ENCODE peak calls at places on chromosome 15, in seven cellular contexts. P, A, S, O, D, B and Y are unnamed samples.

GRCh38 chr15:57387644-57388076 is 11.4 kb downstream of the CGNL1 start:
- DNase-seq in P (no peak), A (no peak), S (no peak), O (no peak), D (no peak), B (no peak), Y (no peak)

GRCh38 chr15:50675524-50676144 is 11.0 kb downstream of the TRPM7 start:
- DNase-seq in P (no peak), A (no peak), S (no peak), O (peak; percentile 65), D (no peak), B (no peak), Y (peak; percentile 33)

GRCh38 chr15:66948294-66948693 is 117.1 kb upstream of the SMAD3 start:
- DNase-seq in P (no peak), A (no peak), S (no peak), O (peak; percentile 43), D (no peak), B (no peak), Y (no peak)

GRCh38 chr15:40982855-40983254 is 29.6 kb downstream of the CHAC1 start:
- DNase-seq in P (peak; percentile 78), A (no peak), S (no peak), O (no peak), D (no peak), B (no peak), Y (peak; percentile 25)

GRCh38 chr15:35934383-35935049 is 388.6 kb upstream of the DPH6 start:
- DNase-seq in P (no peak), A (no peak), S (no peak), O (no peak), D (no peak), B (no peak), Y (no peak)

GRCh38 chr15:27573800-27574485 is 525.2 kb downstream of the OCA2 start:
- DNase-seq in P (peak; percentile 58), A (no peak), S (no peak), O (no peak), D (no peak), B (no peak), Y (no peak)

GRCh38 chr15:70447927-70448698 is 315.2 kb downstream of the UACA start:
- DNase-seq in P (peak; percentile 84), A (peak; percentile 37), S (peak; percentile 66), O (no peak), D (peak; percentile 30), B (peak; percentile 21), Y (peak; percentile 16)

GRCh38 chr15:88701561-88702095 is 62.8 kb downstream of the ISG20 start:
- DNase-seq in P (no peak), A (no peak), S (no peak), O (peak; percentile 47), D (peak; percentile 33), B (no peak), Y (peak; percentile 49)

GRCh38 chr15:83109532-83109931 is 2.1 kb downstream of the TM6SF1 start:
- DNase-seq in P (peak; percentile 71), A (no peak), S (no peak), O (no peak), D (no peak), B (no peak), Y (no peak)

GRCh38 chr15:71612869-71613268 is 197.5 kb upstream of the NR2E3 start:
- DNase-seq in P (no peak), A (no peak), S (no peak), O (no peak), D (no peak), B (no peak), Y (no peak)

GRCh38 chr15:90557651-90558084 is 27.9 kb downstream of the CRTC3 start:
- DNase-seq in P (no peak), A (peak; percentile 46), S (no peak), O (no peak), D (peak; percentile 49), B (peak; percentile 78), Y (no peak)

GRCh38 chr15:73872370-73872769 is 994 bp upstream of the TBC1D21 start:
- DNase-seq in P (no peak), A (no peak), S (no peak), O (peak; percentile 7), D (no peak), B (no peak), Y (no peak)

GRCh38 chr15:70627734-70628541 is 135.4 kb downstream of the UACA start:
- DNase-seq in P (no peak), A (no peak), S (no peak), O (no peak), D (no peak), B (no peak), Y (peak; percentile 75)

GRCh38 chr15:42401544-42402478 is 42.5 kb downstream of the CAPN3 start:
- DNase-seq in P (no peak), A (no peak), S (peak; percentile 50), O (no peak), D (no peak), B (no peak), Y (peak; percentile 36)

GRCh38 chr15:90174140-90174891 is 26.8 kb upstream of the SEMA4B start:
- DNase-seq in P (no peak), A (peak; percentile 61), S (no peak), O (no peak), D (peak; percentile 80), B (peak; percentile 79), Y (peak; percentile 31)

GRCh38 chr15:71353171-71353570 is 237.9 kb downstream of the THSD4 start:
- DNase-seq in P (no peak), A (no peak), S (no peak), O (no peak), D (no peak), B (no peak), Y (no peak)

GRCh38 chr15:70763950-70764730 is 782 bp upstream of the UACA start:
- DNase-seq in P (no peak), A (peak; percentile 59), S (no peak), O (no peak), D (no peak), B (no peak), Y (peak; percentile 37)

GRCh38 chr15:80210612-80211554 is 41.1 kb downstream of the CTXND1 start:
- DNase-seq in P (no peak), A (peak; percentile 30), S (no peak), O (no peak), D (no peak), B (no peak), Y (no peak)

GRCh38 chr15:55784284-55784683 is 41.3 kb upstream of the PRTG start:
- DNase-seq in P (no peak), A (no peak), S (no peak), O (no peak), D (no peak), B (no peak), Y (no peak)
- H3K4me1 ChIP-seq in P (no peaks in the 10 kb centered on the region), A (no peaks in the 10 kb centered on the region), S (no peaks in the 10 kb centered on the region), O (no peaks in the 10 kb centered on the region), D (no peaks in the 10 kb centered on the region), B (no peaks in the 10 kb centered on the region), Y (no peaks in the 10 kb centered on the region)

GRCh38 chr15:31079519-31079918 is 22.0 kb downstream of the TRPM1 start:
- DNase-seq in P (no peak), A (no peak), S (no peak), O (peak; percentile 32), D (no peak), B (no peak), Y (no peak)
- H3K4me1 ChIP-seq in P (peaks cover 11% of the 10 kb centered on the region), A (peaks cover 9% of the 10 kb centered on the region), S (no peaks in the 10 kb centered on the region), O (peaks cover 29% of the 10 kb centered on the region), D (peaks cover 17% of the 10 kb centered on the region), B (no peaks in the 10 kb centered on the region), Y (no peaks in the 10 kb centered on the region)

GRCh38 chr15:64618138-64618537 is 157.3 kb downstream of the RBPMS2 start:
- DNase-seq in P (no peak), A (no peak), S (no peak), O (no peak), D (no peak), B (no peak), Y (no peak)

GRCh38 chr15:64619880-64620839 is 155.2 kb downstream of the RBPMS2 start:
- DNase-seq in P (no peak), A (no peak), S (no peak), O (peak; percentile 85), D (no peak), B (no peak), Y (no peak)

GRCh38 chr15:64620991-64621495 is 154.3 kb downstream of the RBPMS2 start:
- DNase-seq in P (no peak), A (no peak), S (no peak), O (no peak), D (no peak), B (no peak), Y (no peak)

GRCh38 chr15:64617727-64618126 is 157.3 kb downstream of the ZNF609 start:
- DNase-seq in P (no peak), A (no peak), S (no peak), O (no peak), D (no peak), B (no peak), Y (no peak)

DNA sequence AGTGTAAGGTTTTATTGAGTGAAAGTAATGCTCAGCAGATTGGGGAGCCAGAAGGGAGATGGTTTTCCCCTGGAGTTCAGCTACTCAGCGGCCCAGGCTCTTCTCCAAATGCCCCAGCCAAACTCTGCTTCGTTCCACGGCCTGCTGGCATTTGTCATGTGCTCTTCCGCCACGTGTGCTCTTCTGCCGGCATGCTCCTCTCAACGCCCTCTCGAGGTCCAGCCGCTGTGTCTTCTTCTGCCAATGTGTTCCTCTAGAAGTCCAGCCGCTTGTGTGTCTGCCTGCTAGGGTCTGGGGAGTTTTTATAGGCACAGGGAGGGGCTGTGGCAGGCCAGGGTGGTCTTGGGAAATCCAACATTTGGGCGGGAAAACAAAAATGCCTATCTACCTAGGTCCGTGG is 156.8 kb downstream of the RBPMS2 start:
- DNase-seq in P (no peak), A (no peak), S (no peak), O (no peak), D (no peak), B (no peak), Y (no peak)
- H3K4me1 ChIP-seq in P (peaks cover 44% of the 10 kb centered on the region), A (peaks cover 11% of the 10 kb centered on the region), S (peaks cover 69% of the 10 kb centered on the region), O (peaks cover 22% of the 10 kb centered on the region), D (peaks cover 16% of the 10 kb centered on the region), B (peaks cover 29% of the 10 kb centered on the region), Y (no peaks in the 10 kb centered on the region)

GRCh38 chr15:62895905-62896316 is 146.6 kb upstream of the TPM1 start:
- DNase-seq in P (no peak), A (no peak), S (no peak), O (peak; percentile 71), D (no peak), B (no peak), Y (no peak)
- H3K4me1 ChIP-seq in P (peaks cover 13% of the 10 kb centered on the region), A (peaks cover 8% of the 10 kb centered on the region), S (no peaks in the 10 kb centered on the region), O (peaks cover 55% of the 10 kb centered on the region), D (peaks cover 34% of the 10 kb centered on the region), B (peaks cover 44% of the 10 kb centered on the region), Y (peaks cover 43% of the 10 kb centered on the region)

DNA sequence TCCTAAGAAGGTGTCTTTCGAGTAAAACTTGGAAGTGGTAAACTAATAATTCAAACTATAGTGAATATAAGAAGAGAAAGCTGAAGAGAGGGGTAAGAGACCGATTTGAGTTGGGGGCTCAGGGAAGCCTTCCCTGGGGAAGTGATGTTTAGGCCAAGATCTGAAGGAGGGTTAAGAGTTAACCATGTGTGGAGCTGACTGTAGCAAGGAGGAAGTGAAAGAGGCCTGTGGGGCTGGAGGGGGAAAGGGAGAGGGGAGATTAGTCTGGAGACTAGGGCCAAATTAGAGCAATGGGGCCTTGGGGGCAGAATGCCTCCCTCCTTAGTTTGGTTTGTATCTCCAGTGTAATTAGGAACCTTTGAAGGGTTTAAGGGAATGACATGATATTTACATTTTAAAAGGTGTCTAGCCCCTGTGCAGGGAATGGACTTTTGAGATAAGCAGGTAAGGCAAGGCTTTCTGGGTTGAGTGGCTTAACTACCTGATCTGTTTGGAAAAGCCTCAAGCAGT is 2.2 kb downstream of the ZNF592 start:
- DNase-seq in P (no peak), A (no peak), S (no peak), O (no peak), D (no peak), B (no peak), Y (no peak)
- H3K4me1 ChIP-seq in P (peaks cover 51% of the 10 kb centered on the region), A (peaks cover 31% of the 10 kb centered on the region), S (peaks cover 50% of the 10 kb centered on the region), O (peaks cover 37% of the 10 kb centered on the region), D (peaks cover 65% of the 10 kb centered on the region), B (peaks cover 74% of the 10 kb centered on the region), Y (peaks cover 17% of the 10 kb centered on the region)